ENCODE peak calls at places on chromosomes 3 and 15, in five cellular contexts. Y is cardiac fibroblast, J is left ventricle myocardium inferior, H is amygdala, B is nephron progenitor cell. R is an unnamed sample.

GRCh38 chr3:172274906-172275305 is 173.3 kb downstream of the GHSR start:
- DNase-seq in Y (no peak), J (no peak), H (no peak), B (no peak), R (no peak)

GRCh38 chr15:58340176-58340575 is 91.6 kb upstream of the LIPC start:
- DNase-seq in Y (peak; percentile 24), J (no peak), H (no peak), B (no peak), R (no peak)

GRCh38 chr3:38662544-38662943 is 13.1 kb upstream of the SCN5A start:
- DNase-seq in Y (peak; percentile 61), J (no peak), H (no peak), B (no peak), R (peak; percentile 45)

GRCh38 chr3:184611606-184612304 is 50.2 kb downstream of the EPHB3 start:
- DNase-seq in Y (no peak), J (no peak), H (no peak), B (no peak), R (no peak)

GRCh38 chr3:26102376-26103110 is 312.7 kb downstream of the OXSM start:
- DNase-seq in Y (no peak), J (no peak), H (no peak), B (no peak), R (no peak)

GRCh38 chr3:61894988-61895935 is 333.9 kb downstream of the PTPRG start:
- DNase-seq in Y (peak; percentile 89), J (peak; percentile 33), H (no peak), B (no peak), R (peak; percentile 3)

GRCh38 chr3:53231532-53232511 is 24.0 kb downstream of the TKT start:
- DNase-seq in Y (no peak), J (peak; percentile 10), H (no peak), B (no peak), R (no peak)

GRCh38 chr3:165751654-165752053 is 85.6 kb downstream of the BCHE start:
- DNase-seq in Y (no peak), J (no peak), H (no peak), B (no peak), R (no peak)

GRCh38 chr3:146446026-146446425 is 23.3 kb downstream of the PLSCR2 start:
- DNase-seq in Y (no peak), J (no peak), H (no peak), B (no peak), R (no peak)

GRCh38 chr3:152779649-152780048 is 55.3 kb upstream of the P2RY1 start:
- DNase-seq in Y (peak; percentile 59), J (no peak), H (no peak), B (no peak), R (no peak)

GRCh38 chr3:23002846-23003800 is 200.0 kb upstream of the UBE2E2 start:
- DNase-seq in Y (peak; percentile 76), J (no peak), H (no peak), B (no peak), R (no peak)

GRCh38 chr3:161821591-161821990 is 325.0 kb downstream of the OTOL1 start:
- DNase-seq in Y (no peak), J (no peak), H (no peak), B (no peak), R (no peak)

GRCh38 chr15:49674370-49674769 is 53.5 kb downstream of the DTWD1 start:
- DNase-seq in Y (peak; percentile 36), J (no peak), H (no peak), B (no peak), R (no peak)

GRCh38 chr15:25251700-25252390 is 187.0 kb downstream of the UBE3A start:
- DNase-seq in Y (no peak), J (peak; percentile 5), H (no peak), B (no peak), R (no peak)

GRCh38 chr3:119616056-119616455 is 18.4 kb downstream of the PLA1A start:
- DNase-seq in Y (no peak), J (no peak), H (no peak), B (no peak), R (no peak)

GRCh38 chr3:128095222-128095703 is 28.3 kb downstream of the RUVBL1 start:
- DNase-seq in Y (peak; percentile 85), J (peak; percentile 81), H (peak; percentile 42), B (peak; percentile 85), R (peak; percentile 82)

GRCh38 chr3:120685411-120685810 is 3.4 kb upstream of the HGD start:
- DNase-seq in Y (no peak), J (no peak), H (no peak), B (no peak), R (no peak)

GRCh38 chr3:106829206-106829605 is 548.0 kb upstream of the CCDC54 start:
- DNase-seq in Y (peak; percentile 34), J (no peak), H (no peak), B (no peak), R (no peak)

GRCh38 chr3:150074697-150075416 is 104.2 kb upstream of the PFN2 start:
- DNase-seq in Y (no peak), J (no peak), H (no peak), B (no peak), R (no peak)

GRCh38 chr3:78050276-78051080 is 1010.6 kb downstream of the ROBO2 start:
- DNase-seq in Y (peak; percentile 22), J (no peak), H (no peak), B (no peak), R (no peak)

GRCh38 chr15:70050447-70050846 is 47.3 kb downstream of the TLE3 start:
- DNase-seq in Y (no peak), J (no peak), H (no peak), B (no peak), R (peak; percentile 1)

GRCh38 chr15:42695527-42696071 is 41.3 kb downstream of the CDAN1 start:
- DNase-seq in Y (no peak), J (no peak), H (no peak), B (no peak), R (no peak)

GRCh38 chr3:77329161-77329560 is 289.3 kb downstream of the ROBO2 start:
- DNase-seq in Y (no peak), J (no peak), H (no peak), B (no peak), R (no peak)

R was measured in Caco-2.